ENCODE peak calls at places on chromosomes 7 and 10, in nine cellular contexts. G is A172, N is fibroblast of the aortic adventitia, H is hippocampal formation, Y is left cardiac atrium, P is cortex of kidney, U is IMR-90, R is activated T-helper 1 cell treated with Interleukin-2 at 50 U/mL for 16 hours, M is GM12865. Q is an unnamed sample.

GRCh38 chr10:555682-556350 is 133.7 kb downstream of the DIP2C start:
- DNase-seq in G (no peak), N (no peak), H (no peak), Y (no peak), P (no peak), U (no peak), R (no peak), M (no peak), Q (no peak)

GRCh38 chr10:125093199-125093841 is 67.0 kb downstream of the CTBP2 start:
- DNase-seq in G (no peak), N (peak; percentile 72), H (no peak), Y (peak; percentile 76), P (no peak), U (peak; percentile 73), R (no peak), M (no peak), Q (no peak)

GRCh38 chr7:98348726-98349474 is 52.0 kb downstream of the BAIAP2L1 start:
- DNase-seq in G (no peak), N (no peak), H (no peak), Y (no peak), P (no peak), U (no peak), R (no peak), M (no peak), Q (no peak)

GRCh38 chr10:77667426-77668324 is 30.1 kb upstream of the KCNMA1 start:
- DNase-seq in G (no peak), N (no peak), H (no peak), Y (no peak), P (no peak), U (no peak), R (no peak), M (peak; percentile 83), Q (no peak)

GRCh38 chr7:137967143-137968018 is 34.5 kb downstream of the CREB3L2 start:
- DNase-seq in G (peak; percentile 79), N (no peak), H (no peak), Y (no peak), P (no peak), U (peak; percentile 80), R (no peak), M (no peak), Q (no peak)

GRCh38 chr7:27459729-27460048 is 203.0 kb downstream of the HIBADH start:
- DNase-seq in G (no peak), N (peak; percentile 25), H (no peak), Y (no peak), P (no peak), U (no peak), R (no peak), M (no peak), Q (no peak)

GRCh38 chr7:105715528-105715927 is 134.2 kb upstream of the EFCAB10 start:
- DNase-seq in G (no peak), N (no peak), H (no peak), Y (no peak), P (no peak), U (no peak), R (no peak), M (no peak), Q (no peak)

GRCh38 chr10:76197293-76197692 is 765.9 kb downstream of the LRMDA start:
- DNase-seq in G (no peak), N (no peak), H (no peak), Y (no peak), P (no peak), U (no peak), R (no peak), M (no peak), Q (no peak)

GRCh38 chr7:111262293-111263116 is 171.6 kb downstream of the LRRN3 start:
- DNase-seq in G (no peak), N (no peak), H (no peak), Y (no peak), P (no peak), U (no peak), R (no peak), M (no peak), Q (no peak)

GRCh38 chr10:122561212-122561611 is 658 bp downstream of the DMBT1 start:
- DNase-seq in G (no peak), N (no peak), H (no peak), Y (no peak), P (no peak), U (no peak), R (no peak), M (no peak), Q (no peak)

GRCh38 chr10:93180402-93181040 is 106.8 kb downstream of the CYP26A1 start:
- DNase-seq in G (peak; percentile 19), N (peak; percentile 73), H (no peak), Y (peak; percentile 67), P (no peak), U (peak; percentile 7), R (no peak), M (no peak), Q (no peak)

GRCh38 chr10:26543567-26544306 is 105.6 kb downstream of the APBB1IP start:
- DNase-seq in G (no peak), N (no peak), H (no peak), Y (no peak), P (no peak), U (no peak), R (no peak), M (peak; percentile 72), Q (no peak)

GRCh38 chr10:23754179-23754578 is 315.3 kb downstream of the OTUD1 start:
- DNase-seq in G (no peak), N (no peak), H (no peak), Y (no peak), P (no peak), U (no peak), R (no peak), M (no peak), Q (no peak)

GRCh38 chr7:25949672-25950487 is 202.1 kb upstream of the NFE2L3 start:
- DNase-seq in G (no peak), N (no peak), H (no peak), Y (no peak), P (no peak), U (no peak), R (no peak), M (peak; percentile 75), Q (no peak)

GRCh38 chr7:113321201-113321600 is 202.8 kb upstream of the SMIM30 start:
- DNase-seq in G (peak; percentile 33), N (no peak), H (no peak), Y (no peak), P (no peak), U (peak; percentile 22), R (no peak), M (no peak), Q (no peak)

GRCh38 chr7:64686493-64687184 is 20.7 kb downstream of the ZNF107 start:
- DNase-seq in G (no peak), N (no peak), H (no peak), Y (no peak), P (no peak), U (no peak), R (no peak), M (peak; percentile 10), Q (no peak)

GRCh38 chr7:78413568-78413967 is 615.0 kb downstream of the PHTF2 start:
- DNase-seq in G (no peak), N (no peak), H (no peak), Y (no peak), P (no peak), U (no peak), R (no peak), M (no peak), Q (no peak)

GRCh38 chr7:137169282-137169698 is 174.2 kb downstream of the PTN start:
- DNase-seq in G (peak; percentile 45), N (peak; percentile 77), H (peak; percentile 56), Y (peak; percentile 60), P (no peak), U (peak; percentile 85), R (no peak), M (peak; percentile 33), Q (peak; percentile 4)

GRCh38 chr7:142868188-142868811 is 13.4 kb downstream of the EPHB6 start:
- DNase-seq in G (no peak), N (no peak), H (no peak), Y (no peak), P (no peak), U (no peak), R (no peak), M (no peak), Q (no peak)

GRCh38 chr7:485188-486081 is 34.2 kb downstream of the PDGFA start:
- DNase-seq in G (peak; percentile 48), N (no peak), H (no peak), Y (peak; percentile 26), P (no peak), U (peak; percentile 26), R (no peak), M (no peak), Q (no peak)